ENCODE peak calls at places on chromosomes 2 and 18, in five cellular contexts. One of them, this sample, is unnamed.

GRCh38 chr2:7012141-7012809 is 95.1 kb downstream of the RNF144A start:
- DNase-seq in fibroblast of lung: no peak
- DNase-seq in GM12878: no peak
- DNase-seq in PC-3: peak
- DNase-seq in HepG2: no peak
- DNase-seq in this sample: no peak

GRCh38 chr2:5409925-5410360 is 282.2 kb upstream of the SOX11 start:
- DNase-seq in fibroblast of lung: no peak
- DNase-seq in GM12878: no peak
- DNase-seq in PC-3: no peak
- DNase-seq in HepG2: no peak
- DNase-seq in this sample: no peak

GRCh38 chr18:75480487-75480886 is 53.0 kb upstream of the SMIM21 start:
- DNase-seq in fibroblast of lung: no peak
- DNase-seq in GM12878: no peak
- DNase-seq in PC-3: no peak
- DNase-seq in HepG2: no peak
- DNase-seq in this sample: no peak

GRCh38 chr2:74887445-74887951 is 53.6 kb downstream of the HK2 start:
- DNase-seq in fibroblast of lung: peak
- DNase-seq in GM12878: no peak
- DNase-seq in PC-3: peak
- DNase-seq in HepG2: no peak
- DNase-seq in this sample: peak

GRCh38 chr2:161415467-161416293 is 417 bp upstream of the TBR1 start:
- DNase-seq in fibroblast of lung: peak
- DNase-seq in GM12878: no peak
- DNase-seq in PC-3: no peak
- DNase-seq in HepG2: peak
- DNase-seq in this sample: no peak

GRCh38 chr2:104539649-104540048 is 314.3 kb upstream of the POU3F3 start:
- DNase-seq in fibroblast of lung: no peak
- DNase-seq in GM12878: no peak
- DNase-seq in PC-3: no peak
- DNase-seq in HepG2: no peak
- DNase-seq in this sample: no peak

GRCh38 chr2:210707900-210708299 is 151.5 kb downstream of the CPS1 start:
- DNase-seq in fibroblast of lung: no peak
- DNase-seq in GM12878: no peak
- DNase-seq in PC-3: no peak
- DNase-seq in HepG2: no peak
- DNase-seq in this sample: no peak

GRCh38 chr2:136107238-136108033 is 10.5 kb downstream of the CXCR4 start:
- DNase-seq in fibroblast of lung: no peak
- DNase-seq in GM12878: no peak
- DNase-seq in PC-3: no peak
- DNase-seq in HepG2: no peak
- DNase-seq in this sample: no peak

GRCh38 chr2:167732251-167732788 is 515.1 kb downstream of the STK39 start:
- DNase-seq in fibroblast of lung: no peak
- DNase-seq in GM12878: no peak
- DNase-seq in PC-3: no peak
- DNase-seq in HepG2: no peak
- DNase-seq in this sample: no peak

GRCh38 chr2:168350380-168350779 is 103.0 kb upstream of the STK39 start:
- DNase-seq in fibroblast of lung: no peak
- DNase-seq in GM12878: no peak
- DNase-seq in PC-3: no peak
- DNase-seq in HepG2: no peak
- DNase-seq in this sample: no peak

GRCh38 chr2:46963210-46963609 is 47.6 kb upstream of the MCFD2 start:
- DNase-seq in fibroblast of lung: no peak
- DNase-seq in GM12878: no peak
- DNase-seq in PC-3: no peak
- DNase-seq in HepG2: no peak
- DNase-seq in this sample: no peak

GRCh38 chr2:97011977-97012569 is 25.7 kb upstream of the FAM178B start:
- DNase-seq in fibroblast of lung: peak
- DNase-seq in GM12878: peak
- DNase-seq in PC-3: peak
- DNase-seq in HepG2: peak
- DNase-seq in this sample: no peak

GRCh38 chr2:129375587-129375986 is 603.9 kb upstream of the RAB6C start:
- DNase-seq in fibroblast of lung: no peak
- DNase-seq in GM12878: no peak
- DNase-seq in PC-3: no peak
- DNase-seq in HepG2: no peak
- DNase-seq in this sample: no peak

GRCh38 chr18:71239111-71239624 is 950.3 kb downstream of the SOCS6 start:
- DNase-seq in fibroblast of lung: no peak
- DNase-seq in GM12878: no peak
- DNase-seq in PC-3: no peak
- DNase-seq in HepG2: no peak
- DNase-seq in this sample: no peak

GRCh38 chr2:38174646-38175096 is 98.7 kb upstream of the CYP1B1 start:
- DNase-seq in fibroblast of lung: peak
- DNase-seq in GM12878: no peak
- DNase-seq in PC-3: no peak
- DNase-seq in HepG2: no peak
- DNase-seq in this sample: peak

GRCh38 chr2:233338046-233338445 is 16.2 kb upstream of the DGKD start:
- DNase-seq in fibroblast of lung: no peak
- DNase-seq in GM12878: no peak
- DNase-seq in PC-3: no peak
- DNase-seq in HepG2: no peak
- DNase-seq in this sample: no peak

GRCh38 chr18:3449702-3450357 is at the start of gene TGIF1:
- DNase-seq in fibroblast of lung: peak
- DNase-seq in GM12878: no peak
- DNase-seq in PC-3: peak
- DNase-seq in HepG2: peak
- DNase-seq in this sample: no peak

GRCh38 chr2:17878222-17879136 is at the start of gene KCNS3:
- DNase-seq in fibroblast of lung: no peak
- DNase-seq in GM12878: no peak
- DNase-seq in PC-3: peak
- DNase-seq in HepG2: no peak
- DNase-seq in this sample: no peak

GRCh38 chr2:8576525-8577157 is 105.2 kb upstream of the ID2 start:
- DNase-seq in fibroblast of lung: no peak
- DNase-seq in GM12878: no peak
- DNase-seq in PC-3: no peak
- DNase-seq in HepG2: no peak
- DNase-seq in this sample: no peak

GRCh38 chr18:79788096-79789085 is 9.3 kb upstream of the KCNG2 start:
- DNase-seq in fibroblast of lung: no peak
- DNase-seq in GM12878: no peak
- DNase-seq in PC-3: no peak
- DNase-seq in HepG2: no peak
- DNase-seq in this sample: no peak
- TF ChIP-seq EZH2 in fibroblast of lung: peak
- TF ChIP-seq EZH2 in GM12878: no peak
- TF ChIP-seq EZH2 in PC-3: no peak
- TF ChIP-seq EZH2 in HepG2: no peak
- TF ChIP-seq EZH2 in this sample: peak

GRCh38 chr2:100107911-100108647 is 34.3 kb downstream of the AFF3 start:
- DNase-seq in fibroblast of lung: no peak
- DNase-seq in GM12878: no peak
- DNase-seq in PC-3: no peak
- DNase-seq in HepG2: no peak
- DNase-seq in this sample: no peak

GRCh38 chr2:100104718-100105677 is 37.4 kb downstream of the AFF3 start:
- DNase-seq in fibroblast of lung: peak
- DNase-seq in GM12878: no peak
- DNase-seq in PC-3: no peak
- DNase-seq in HepG2: no peak
- DNase-seq in this sample: no peak

GRCh38 chr2:100107440-100107839 is 35.0 kb downstream of the AFF3 start:
- DNase-seq in fibroblast of lung: no peak
- DNase-seq in GM12878: no peak
- DNase-seq in PC-3: no peak
- DNase-seq in HepG2: no peak
- DNase-seq in this sample: no peak

GRCh38 chr2:100106460-100106859 is 35.9 kb downstream of the AFF3 start:
- DNase-seq in fibroblast of lung: peak
- DNase-seq in GM12878: no peak
- DNase-seq in PC-3: no peak
- DNase-seq in HepG2: no peak
- DNase-seq in this sample: no peak

GRCh38 chr2:100105678-100106054 is 36.7 kb downstream of the AFF3 start:
- DNase-seq in fibroblast of lung: peak
- DNase-seq in GM12878: no peak
- DNase-seq in PC-3: no peak
- DNase-seq in HepG2: no peak
- DNase-seq in this sample: no peak
- H3K9ac ChIP-seq in fibroblast of lung: no peak
- H3K9ac ChIP-seq in GM12878: no peak
- H3K9ac ChIP-seq in PC-3: no peak
- H3K9ac ChIP-seq in HepG2: no peak
- H3K9ac ChIP-seq in this sample: no peak

DNA sequence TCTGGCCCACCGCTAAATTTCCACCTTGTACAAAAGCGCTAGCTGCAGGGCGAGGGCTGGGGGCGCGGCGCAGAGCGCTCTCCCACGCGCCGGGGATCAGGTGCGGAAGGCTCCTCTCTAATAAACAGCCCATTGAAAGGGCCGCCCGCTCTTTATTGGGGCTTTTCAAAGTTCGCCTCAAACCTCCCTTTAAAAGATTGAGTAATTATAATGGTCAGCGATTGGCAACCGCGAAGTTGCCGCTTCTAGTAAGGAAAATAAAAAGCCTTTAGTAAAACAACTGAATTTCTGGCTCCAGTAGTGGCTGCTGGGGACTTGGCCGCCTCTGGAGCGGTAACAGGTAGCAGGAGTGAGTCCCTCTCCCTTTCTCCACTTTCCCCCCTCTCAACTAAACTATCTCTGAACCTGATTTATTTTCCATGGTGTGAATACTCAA is 755 bp downstream of the NEUROD1 start:
- DNase-seq in fibroblast of lung: no peak
- DNase-seq in GM12878: no peak
- DNase-seq in PC-3: no peak
- DNase-seq in HepG2: no peak
- DNase-seq in this sample: no peak
- TF ChIP-seq EZH2 in fibroblast of lung: no peak
- TF ChIP-seq EZH2 in GM12878: no peak
- TF ChIP-seq EZH2 in PC-3: no peak
- TF ChIP-seq EZH2 in HepG2: no peak
- TF ChIP-seq EZH2 in this sample: peak

GRCh38 chr18:24296273-24296672 is 101.4 kb downstream of the OSBPL1A start:
- DNase-seq in fibroblast of lung: peak
- DNase-seq in GM12878: no peak
- DNase-seq in PC-3: no peak
- DNase-seq in HepG2: no peak
- DNase-seq in this sample: no peak
- H3K9ac ChIP-seq in fibroblast of lung: no peak
- H3K9ac ChIP-seq in GM12878: no peak
- H3K9ac ChIP-seq in PC-3: no peak
- H3K9ac ChIP-seq in HepG2: no peak
- H3K9ac ChIP-seq in this sample: no peak

This sample was measured in keratinocyte.